ENCODE peak calls at places on chromosomes 4 and X, in nine cellular contexts. D is HFFc6, C is BE2C, V is kidney epithelial cell, N is choroid plexus epithelial cell, O is WTC11, I is lower leg skin, K is fibroblast of lung, J is WERI-Rb-1. Z is an unnamed sample.

GRCh38 chr4:188971125-188971524 is 831.9 kb downstream of the TRIML1 start:
- DNase-seq in I (no peak), J (no peak), N (peak; percentile 53), V (no peak), O (no peak), K (peak; percentile 22), C (no peak), D (peak; percentile 36), Z (no peak)

GRCh38 chr4:182560358-182560757 is 317.2 kb downstream of the TENM3 start:
- DNase-seq in N (peak; percentile 64), I (no peak), V (no peak), J (no peak), O (peak; percentile 72), K (peak; percentile 23), C (peak; percentile 51), D (peak; percentile 46), Z (no peak)

GRCh38 chr4:140004580-140005314 is 149.2 kb downstream of the MAML3 start:
- DNase-seq in D (no peak), K (peak; percentile 51), O (peak; percentile 55), C (peak; percentile 84), J (peak; percentile 57), I (no peak), V (no peak), N (peak; percentile 44), Z (no peak)

GRCh38 chr4:156705291-156705690 is 266.3 kb downstream of the PDGFC start:
- DNase-seq in J (no peak), K (peak; percentile 24), N (peak; percentile 18), V (no peak), I (no peak), O (no peak), D (peak; percentile 47), C (no peak), Z (no peak)

GRCh38 chr4:123559955-123560669 is 163.5 kb downstream of the SPRY1 start:
- DNase-seq in C (no peak), J (no peak), N (peak; percentile 39), D (peak; percentile 16), K (peak; percentile 45), O (no peak), I (no peak), V (no peak), Z (no peak)

GRCh38 chrX:15761564-15762191 is 23.6 kb downstream of the CA5B start:
- DNase-seq in D (peak; percentile 8), N (peak; percentile 52), O (peak; percentile 22), V (no peak), C (peak; percentile 19), I (no peak), K (peak; percentile 26), J (peak; percentile 24), Z (no peak)

GRCh38 chrX:137749282-137749681 is 183.4 kb downstream of the ZIC3 start:
- DNase-seq in D (no peak), N (no peak), K (no peak), C (no peak), O (no peak), V (no peak), I (no peak), J (no peak), Z (no peak)

GRCh38 chrX:17656035-17656418 is 81.3 kb upstream of the SCML1 start:
- DNase-seq in C (no peak), O (peak; percentile 35), N (no peak), I (no peak), K (no peak), D (no peak), J (no peak), V (no peak), Z (no peak)

GRCh38 chr4:99946346-99947189 is at the start of gene DNAJB14:
- DNase-seq in K (peak; percentile 75), V (no peak), D (peak; percentile 67), I (peak; percentile 60), J (peak; percentile 84), O (peak; percentile 71), C (peak; percentile 78), N (peak; percentile 74), Z (peak; percentile 27)

GRCh38 chr4:78004270-78004669 is 52.9 kb upstream of the FRAS1 start:
- DNase-seq in V (peak; percentile 35), K (no peak), I (no peak), J (no peak), O (no peak), N (no peak), D (peak; percentile 9), C (no peak), Z (no peak)

GRCh38 chrX:42619068-42619467 is 158.9 kb downstream of the PPP1R2C start:
- DNase-seq in N (no peak), C (no peak), K (no peak), I (no peak), D (no peak), V (no peak), O (no peak), J (no peak), Z (no peak)

GRCh38 chr4:162839814-162840213 is 326.9 kb downstream of the NAF1 start:
- DNase-seq in I (no peak), V (no peak), K (no peak), D (no peak), C (no peak), J (no peak), N (no peak), O (peak; percentile 45), Z (no peak)
- TF ChIP-seq CTCF in I (no peak), V (peak; percentile 21), K (no peak), D (no peak), C (peak; percentile 8), J (peak; percentile 21), N (peak; percentile 9), O (peak; percentile 38), Z (no peak)

DNA sequence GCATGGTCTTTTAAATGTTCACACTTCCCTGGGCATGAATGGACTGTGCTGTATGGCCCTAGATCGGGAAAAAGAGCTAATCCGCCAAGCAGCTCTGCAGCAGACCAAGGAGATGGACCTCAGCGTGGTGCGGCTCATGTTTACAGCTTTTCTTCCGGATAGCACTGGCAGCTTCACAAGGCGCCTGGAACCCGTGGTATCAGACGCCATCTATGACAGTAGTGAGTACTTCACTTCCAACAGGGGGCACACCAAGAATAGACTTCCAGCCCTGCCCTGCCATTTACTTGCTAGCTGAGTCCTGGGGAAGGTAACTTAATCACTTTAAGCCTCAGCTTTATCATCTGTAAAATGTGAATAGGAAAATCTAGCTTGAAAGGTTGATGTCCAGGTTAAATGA is 77.7 kb downstream of the NFKB1 start:
- DNase-seq in J (peak; percentile 66), K (peak; percentile 30), N (peak; percentile 63), O (peak; percentile 72), I (no peak), V (no peak), D (no peak), C (no peak), Z (no peak)
- TF ChIP-seq CTCF in J (peak; percentile 54), K (no peak), N (peak; percentile 41), O (no peak), I (no peak), V (peak; percentile 2), D (no peak), C (no peak), Z (no peak)

GRCh38 chr4:52588097-52588496 is 71.0 kb downstream of the USP46 start:
- DNase-seq in V (no peak), O (peak; percentile 64), J (peak; percentile 22), I (no peak), D (no peak), C (peak; percentile 53), N (peak; percentile 41), K (peak; percentile 17), Z (no peak)
- TF ChIP-seq CTCF in V (peak; percentile 52), O (peak; percentile 45), J (peak; percentile 61), I (no peak), D (peak; percentile 72), C (peak; percentile 73), N (peak; percentile 61), K (peak; percentile 45), Z (no peak)

GRCh38 chr4:7861440-7861881 is 78.2 kb downstream of the AFAP1 start:
- DNase-seq in J (no peak), O (peak; percentile 57), V (no peak), N (peak; percentile 90), C (no peak), D (peak; percentile 93), I (no peak), K (peak; percentile 82), Z (no peak)
- TF ChIP-seq CTCF in J (no peak), O (no peak), V (no peak), N (no peak), C (no peak), D (peak; percentile 20), I (no peak), K (no peak), Z (no peak)

GRCh38 chrX:63932006-63932405 is 147.0 kb upstream of the ARHGEF9 start:
- DNase-seq in I (no peak), K (no peak), D (peak; percentile 9), N (no peak), O (no peak), J (no peak), C (no peak), V (no peak), Z (no peak)
- TF ChIP-seq CTCF in I (no peak), K (no peak), D (peak; percentile 35), N (no peak), O (no peak), J (no peak), C (no peak), V (no peak), Z (no peak)

GRCh38 chrX:150602743-150603142 is 34.3 kb downstream of the MTM1 start:
- DNase-seq in J (no peak), N (no peak), I (no peak), O (no peak), D (no peak), V (no peak), C (no peak), K (no peak), Z (no peak)
- TF ChIP-seq CTCF in J (no peak), N (no peak), I (no peak), O (no peak), D (no peak), V (no peak), C (no peak), K (no peak), Z (no peak)

GRCh38 chr4:88591787-88592599 is at the start of gene HERC3:
- DNase-seq in V (no peak), N (peak; percentile 86), O (peak; percentile 89), J (peak; percentile 89), C (peak; percentile 92), D (peak; percentile 82), K (peak; percentile 82), I (peak; percentile 89), Z (peak; percentile 58)
- TF ChIP-seq CTCF in V (no peak), N (peak; percentile 11), O (no peak), J (no peak), C (no peak), D (peak; percentile 39), K (peak; percentile 17), I (no peak), Z (no peak)